ENCODE peak calls at places on chromosomes 4 and X, in seven cellular contexts. T is GM13976, L is A549, E is PC-9, P is tibial nerve, R is AG04449, F is right atrium auricular region. H is an unnamed sample.

GRCh38 chrX:28016823-28017222 is 35.6 kb upstream of the DCAF8L1 start:
- DNase-seq in F (no peak), T (no peak), R (no peak), P (no peak), E (no peak), L (no peak), H (no peak)

GRCh38 chrX:9310596-9310995 is 154.3 kb upstream of the TBL1X start:
- DNase-seq in T (no peak), L (peak; percentile 6), R (no peak), F (no peak), P (no peak), E (no peak), H (no peak)

GRCh38 chr4:152807294-152807829 is 27.6 kb downstream of the ARFIP1 start:
- DNase-seq in T (no peak), L (no peak), E (no peak), P (no peak), R (no peak), F (no peak), H (no peak)

GRCh38 chrX:1249101-1249887 is 19.3 kb upstream of the CSF2RA start:
- DNase-seq in T (no peak), F (peak; percentile 69), L (peak; percentile 60), P (peak; percentile 32), E (peak; percentile 62), R (no peak), H (no peak)

GRCh38 chrX:1455948-1456280 is 3.2 kb upstream of the ASMTL start:
- DNase-seq in P (no peak), R (no peak), T (no peak), E (no peak), L (no peak), F (no peak), H (no peak)

GRCh38 chr4:86387013-86387412 is 27.2 kb upstream of the MAPK10 start:
- DNase-seq in R (no peak), E (no peak), P (no peak), T (no peak), L (no peak), F (no peak), H (no peak)

GRCh38 chr4:137664055-137664405 is 131.7 kb upstream of the PCDH18 start:
- DNase-seq in F (no peak), R (peak; percentile 79), L (no peak), P (no peak), E (no peak), T (no peak), H (no peak)

GRCh38 chrX:84340981-84341380 is 153.0 kb upstream of the RPS6KA6 start:
- DNase-seq in E (no peak), L (no peak), P (no peak), T (no peak), R (no peak), F (no peak), H (no peak)

GRCh38 chrX:148938348-148938747 is 437.9 kb downstream of the AFF2 start:
- DNase-seq in E (no peak), R (no peak), L (no peak), F (no peak), P (no peak), T (no peak), H (no peak)

GRCh38 chrX:139932077-139932900 is 564 bp downstream of the ATP11C start:
- DNase-seq in P (peak; percentile 20), F (no peak), L (peak; percentile 10), T (peak; percentile 60), E (peak; percentile 38), R (no peak), H (no peak)

GRCh38 chrX:22686138-22686541 is 313.6 kb upstream of the DDX53 start:
- DNase-seq in T (no peak), P (peak; percentile 54), F (no peak), E (no peak), R (peak; percentile 37), L (no peak), H (no peak)

GRCh38 chr4:183897193-183897592 is 7.9 kb upstream of the STOX2 start:
- DNase-seq in L (no peak), E (no peak), T (no peak), R (no peak), F (no peak), P (no peak), H (no peak)

GRCh38 chr4:76200771-76201224 is 12.8 kb downstream of the SCARB2 start:
- DNase-seq in R (no peak), E (no peak), T (no peak), L (no peak), F (no peak), P (no peak), H (no peak)

GRCh38 chrX:123036401-123036800 is 147.7 kb upstream of the GRIA3 start:
- DNase-seq in T (no peak), E (no peak), L (no peak), P (no peak), F (no peak), R (no peak), H (no peak)

GRCh38 chr4:13348216-13348615 is 135.9 kb downstream of the RAB28 start:
- DNase-seq in P (no peak), R (no peak), E (no peak), F (no peak), T (no peak), L (no peak), H (no peak)

GRCh38 chr4:154231796-154232478 is 259.7 kb downstream of the DCHS2 start:
- DNase-seq in F (no peak), E (no peak), P (no peak), R (no peak), L (no peak), T (no peak), H (no peak)

GRCh38 chr4:151711680-151712079 is 49.1 kb downstream of the GATB start:
- DNase-seq in T (no peak), L (no peak), F (no peak), R (no peak), P (no peak), E (no peak), H (no peak)

GRCh38 chr4:41696768-41697167 is 51.8 kb downstream of the PHOX2B start:
- DNase-seq in E (no peak), P (no peak), T (no peak), R (no peak), F (no peak), L (no peak), H (no peak)

GRCh38 chrX:136147320-136147901 is at the start of gene FHL1:
- DNase-seq in P (peak; percentile 25), T (peak; percentile 59), R (no peak), L (no peak), E (no peak), F (no peak), H (no peak)

GRCh38 chr4:3479358-3480101 is 16.4 kb downstream of the DOK7 start:
- DNase-seq in T (no peak), R (no peak), E (no peak), L (no peak), F (no peak), P (no peak), H (no peak)

GRCh38 chr4:24570574-24571236 is 13.6 kb downstream of the DHX15 start:
- DNase-seq in E (no peak), R (no peak), F (no peak), T (no peak), L (no peak), P (no peak), H (no peak)

GRCh38 chr4:13911256-13911655 is 283.7 kb upstream of the BOD1L1 start:
- DNase-seq in L (no peak), P (no peak), F (no peak), R (no peak), E (no peak), T (no peak), H (no peak)

DNA sequence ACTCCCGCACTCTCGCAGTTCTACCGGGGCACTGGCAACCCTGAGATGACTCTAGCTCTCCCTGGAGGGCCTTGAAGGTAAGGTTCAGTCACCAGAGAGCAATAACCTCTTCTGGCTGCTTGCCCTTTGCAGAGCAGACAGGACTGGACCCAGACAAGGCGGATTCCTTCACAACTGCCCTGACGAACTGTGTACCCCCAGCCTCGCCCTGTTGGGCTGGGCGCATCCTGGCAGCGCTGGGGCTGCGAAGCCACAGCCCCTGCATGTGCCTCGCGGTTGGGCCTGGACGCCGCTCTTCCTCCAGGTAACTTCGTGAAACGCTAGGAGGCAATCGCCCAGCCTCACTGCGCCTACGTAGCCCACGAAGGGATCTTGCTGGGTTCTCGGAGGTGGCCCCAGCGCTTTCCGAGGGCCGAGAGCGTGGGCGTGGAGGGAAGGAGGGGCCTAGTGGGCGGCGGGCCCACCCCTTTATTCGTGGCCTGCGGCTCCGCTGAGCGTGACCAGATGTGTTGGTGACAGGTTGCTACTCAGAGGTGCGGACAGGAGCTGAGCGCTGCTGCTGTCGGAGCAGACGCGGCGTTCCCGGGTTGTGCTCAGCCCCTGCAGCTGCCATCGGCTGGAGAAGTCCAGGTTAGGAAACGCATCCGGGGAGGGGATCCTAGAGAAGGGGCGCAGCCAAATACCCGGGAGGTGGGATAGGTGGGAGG is 1.9 kb upstream of the MAMLD1 start:
- DNase-seq in F (peak; percentile 52), E (peak; percentile 25), R (no peak), L (peak; percentile 45), P (no peak), T (peak; percentile 19), H (no peak)
- TF ChIP-seq CTCF in F (no peak), E (no peak), R (peak; percentile 11), L (no peak), P (no peak), T (no peak), H (no peak)

DNA sequence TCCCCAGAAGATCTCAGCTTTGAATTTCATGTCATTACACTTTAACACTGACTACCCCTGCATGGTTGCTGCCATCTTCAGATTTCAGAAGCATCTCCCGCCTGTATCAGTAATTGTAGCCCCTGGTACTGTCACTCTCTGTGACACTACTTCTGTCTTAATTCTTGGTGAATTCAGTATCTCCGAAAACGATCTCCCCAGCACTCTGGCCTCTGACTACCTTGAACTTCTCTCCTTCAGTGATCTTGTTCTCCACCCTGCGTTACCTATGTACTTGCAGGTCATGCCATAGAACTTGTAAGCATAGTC is 53.8 kb upstream of the ABCG2 start:
- DNase-seq in L (no peak), F (no peak), P (no peak), T (no peak), E (no peak), R (no peak), H (no peak)
- TF ChIP-seq CTCF in L (no peak), F (peak; percentile 40), P (no peak), T (peak; percentile 3), E (no peak), R (no peak), H (no peak)

DNA sequence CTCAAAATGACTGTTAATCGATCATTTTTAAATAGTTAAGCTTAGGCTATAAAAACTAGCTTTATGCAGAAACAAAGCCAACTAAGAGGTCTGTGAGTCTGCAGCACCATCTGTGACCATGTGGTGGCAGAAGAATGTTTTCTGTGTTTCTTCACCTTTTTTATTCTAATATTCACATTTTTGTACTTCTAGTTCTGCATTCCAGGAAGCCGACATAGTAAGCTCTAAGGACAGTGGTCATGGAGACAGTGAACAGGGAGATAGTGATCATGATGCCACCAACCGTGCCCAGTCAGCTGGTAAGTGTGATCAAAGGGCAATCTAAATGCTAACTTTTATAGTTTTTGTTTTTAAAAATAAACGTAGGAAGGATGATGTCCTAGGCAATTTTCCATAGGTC is 5.6 kb downstream of the PCDH10 start:
- DNase-seq in T (peak; percentile 20), F (no peak), E (no peak), P (no peak), R (no peak), L (peak; percentile 31), H (no peak)
- TF ChIP-seq CTCF in T (peak; percentile 36), F (peak; percentile 53), E (peak; percentile 57), P (peak; percentile 30), R (peak; percentile 57), L (peak; percentile 45), H (no peak)

GRCh38 chrX:119272882-119273806 is 37.1 kb downstream of the PGRMC1 start:
- DNase-seq in T (peak; percentile 47), R (no peak), P (no peak), L (no peak), F (no peak), E (no peak), H (no peak)
- TF ChIP-seq CTCF in T (no peak), R (peak; percentile 28), P (no peak), L (no peak), F (peak; percentile 22), E (no peak), H (no peak)

GRCh38 chr4:110959041-110959643 is 336.3 kb upstream of the PITX2 start:
- DNase-seq in P (no peak), F (no peak), R (no peak), E (no peak), T (no peak), L (peak; percentile 1), H (no peak)
- TF ChIP-seq CTCF in P (no peak), F (peak; percentile 47), R (peak; percentile 14), E (peak; percentile 43), T (no peak), L (peak; percentile 34), H (no peak)